ENCODE peak calls at places on chromosomes 2 and 18, in ten cellular contexts. One of them, this sample, is unnamed.

GRCh38 chr2:23713352-23713751 is 213.6 kb downstream of the ATAD2B start:
- DNase-seq in GM23248: no peak
- DNase-seq in right lobe of liver: no peak
- DNase-seq in A549: no peak
- DNase-seq in lower lobe of right lung: no peak
- DNase-seq in aorta: no peak
- DNase-seq in hepatocyte: no peak
- DNase-seq in mucosa of descending colon: no peak
- DNase-seq in GM12865: no peak
- DNase-seq in CD8-positive, alpha-beta memory T cell: no peak
- DNase-seq in this sample: no peak

GRCh38 chr18:11516988-11517630 is 92.3 kb upstream of the SLC35G4 start:
- DNase-seq in aorta: no peak
- DNase-seq in right lobe of liver: no peak
- DNase-seq in GM12865: no peak
- DNase-seq in GM23248: peak; percentile 35
- DNase-seq in mucosa of descending colon: no peak
- DNase-seq in hepatocyte: peak; percentile 17
- DNase-seq in CD8-positive, alpha-beta memory T cell: no peak
- DNase-seq in A549: no peak
- DNase-seq in lower lobe of right lung: no peak
- DNase-seq in this sample: no peak

GRCh38 chr18:77102246-77103040 is 30.1 kb downstream of the MBP start:
- DNase-seq in aorta: no peak
- DNase-seq in mucosa of descending colon: no peak
- DNase-seq in CD8-positive, alpha-beta memory T cell: peak; percentile 71
- DNase-seq in A549: no peak
- DNase-seq in right lobe of liver: no peak
- DNase-seq in GM23248: peak; percentile 87
- DNase-seq in hepatocyte: no peak
- DNase-seq in GM12865: peak; percentile 89
- DNase-seq in lower lobe of right lung: no peak
- DNase-seq in this sample: peak; percentile 72

GRCh38 chr18:58584219-58585127 is 44.4 kb downstream of the ALPK2 start:
- DNase-seq in lower lobe of right lung: no peak
- DNase-seq in A549: peak; percentile 50
- DNase-seq in hepatocyte: no peak
- DNase-seq in aorta: no peak
- DNase-seq in GM23248: peak; percentile 87
- DNase-seq in GM12865: no peak
- DNase-seq in right lobe of liver: no peak
- DNase-seq in CD8-positive, alpha-beta memory T cell: no peak
- DNase-seq in mucosa of descending colon: no peak
- DNase-seq in this sample: no peak

GRCh38 chr2:127045792-127046501 is 61.0 kb downstream of the BIN1 start:
- DNase-seq in aorta: peak; percentile 73
- DNase-seq in right lobe of liver: peak; percentile 18
- DNase-seq in lower lobe of right lung: peak; percentile 42
- DNase-seq in hepatocyte: peak; percentile 4
- DNase-seq in CD8-positive, alpha-beta memory T cell: no peak
- DNase-seq in GM23248: peak; percentile 48
- DNase-seq in GM12865: no peak
- DNase-seq in mucosa of descending colon: peak; percentile 50
- DNase-seq in A549: no peak
- DNase-seq in this sample: no peak

GRCh38 chr2:16656087-16656486 is 9.5 kb downstream of the CYRIA start:
- DNase-seq in aorta: no peak
- DNase-seq in lower lobe of right lung: no peak
- DNase-seq in A549: no peak
- DNase-seq in hepatocyte: no peak
- DNase-seq in GM12865: no peak
- DNase-seq in right lobe of liver: no peak
- DNase-seq in mucosa of descending colon: no peak
- DNase-seq in GM23248: no peak
- DNase-seq in CD8-positive, alpha-beta memory T cell: no peak
- DNase-seq in this sample: no peak

GRCh38 chr18:5542393-5543035 is 1.3 kb downstream of the EPB41L3 start:
- DNase-seq in lower lobe of right lung: peak; percentile 61
- DNase-seq in GM12865: no peak
- DNase-seq in CD8-positive, alpha-beta memory T cell: no peak
- DNase-seq in GM23248: peak; percentile 55
- DNase-seq in A549: no peak
- DNase-seq in mucosa of descending colon: peak; percentile 50
- DNase-seq in aorta: no peak
- DNase-seq in hepatocyte: peak; percentile 23
- DNase-seq in right lobe of liver: peak; percentile 30
- DNase-seq in this sample: no peak

GRCh38 chr18:55422456-55423185 is 165.4 kb downstream of the TCF4 start:
- DNase-seq in aorta: no peak
- DNase-seq in mucosa of descending colon: no peak
- DNase-seq in GM23248: peak; percentile 73
- DNase-seq in right lobe of liver: no peak
- DNase-seq in A549: no peak
- DNase-seq in CD8-positive, alpha-beta memory T cell: no peak
- DNase-seq in lower lobe of right lung: no peak
- DNase-seq in GM12865: peak; percentile 10
- DNase-seq in hepatocyte: no peak
- DNase-seq in this sample: no peak

GRCh38 chr2:11132036-11132671 is 23.1 kb upstream of the SLC66A3 start:
- DNase-seq in GM12865: no peak
- DNase-seq in hepatocyte: no peak
- DNase-seq in mucosa of descending colon: no peak
- DNase-seq in GM23248: no peak
- DNase-seq in aorta: no peak
- DNase-seq in right lobe of liver: no peak
- DNase-seq in CD8-positive, alpha-beta memory T cell: no peak
- DNase-seq in lower lobe of right lung: no peak
- DNase-seq in A549: no peak
- DNase-seq in this sample: no peak

GRCh38 chr2:231174211-231174651 is 24.2 kb upstream of the ARMC9 start:
- DNase-seq in A549: no peak
- DNase-seq in CD8-positive, alpha-beta memory T cell: no peak
- DNase-seq in GM12865: no peak
- DNase-seq in mucosa of descending colon: no peak
- DNase-seq in hepatocyte: no peak
- DNase-seq in lower lobe of right lung: no peak
- DNase-seq in GM23248: no peak
- DNase-seq in right lobe of liver: no peak
- DNase-seq in aorta: no peak
- DNase-seq in this sample: no peak

GRCh38 chr18:24417465-24417864 is 9.0 kb upstream of the IMPACT start:
- DNase-seq in right lobe of liver: no peak
- DNase-seq in mucosa of descending colon: no peak
- DNase-seq in aorta: no peak
- DNase-seq in hepatocyte: no peak
- DNase-seq in lower lobe of right lung: no peak
- DNase-seq in CD8-positive, alpha-beta memory T cell: no peak
- DNase-seq in A549: no peak
- DNase-seq in GM12865: no peak
- DNase-seq in GM23248: no peak
- DNase-seq in this sample: no peak

GRCh38 chr18:54382076-54382475 is 24.4 kb downstream of the C18orf54 start:
- DNase-seq in GM23248: no peak
- DNase-seq in mucosa of descending colon: no peak
- DNase-seq in right lobe of liver: no peak
- DNase-seq in A549: no peak
- DNase-seq in CD8-positive, alpha-beta memory T cell: no peak
- DNase-seq in GM12865: no peak
- DNase-seq in lower lobe of right lung: no peak
- DNase-seq in hepatocyte: no peak
- DNase-seq in aorta: no peak
- DNase-seq in this sample: no peak

GRCh38 chr2:79630060-79630459 is 117.2 kb downstream of the CTNNA2 start:
- DNase-seq in CD8-positive, alpha-beta memory T cell: no peak
- DNase-seq in A549: peak; percentile 77
- DNase-seq in aorta: no peak
- DNase-seq in right lobe of liver: no peak
- DNase-seq in GM12865: no peak
- DNase-seq in hepatocyte: peak; percentile 14
- DNase-seq in lower lobe of right lung: no peak
- DNase-seq in mucosa of descending colon: no peak
- DNase-seq in GM23248: peak; percentile 10
- DNase-seq in this sample: peak; percentile 1

GRCh38 chr2:160794926-160795325 is 301.3 kb upstream of the RBMS1 start:
- DNase-seq in lower lobe of right lung: no peak
- DNase-seq in right lobe of liver: no peak
- DNase-seq in GM12865: no peak
- DNase-seq in aorta: no peak
- DNase-seq in mucosa of descending colon: no peak
- DNase-seq in hepatocyte: no peak
- DNase-seq in GM23248: no peak
- DNase-seq in CD8-positive, alpha-beta memory T cell: no peak
- DNase-seq in A549: no peak
- DNase-seq in this sample: no peak

GRCh38 chr2:219823566-219823965 is 196.1 kb downstream of the SLC4A3 start:
- DNase-seq in hepatocyte: no peak
- DNase-seq in GM23248: no peak
- DNase-seq in CD8-positive, alpha-beta memory T cell: no peak
- DNase-seq in right lobe of liver: no peak
- DNase-seq in lower lobe of right lung: no peak
- DNase-seq in A549: no peak
- DNase-seq in aorta: no peak
- DNase-seq in mucosa of descending colon: no peak
- DNase-seq in GM12865: no peak
- DNase-seq in this sample: no peak

DNA sequence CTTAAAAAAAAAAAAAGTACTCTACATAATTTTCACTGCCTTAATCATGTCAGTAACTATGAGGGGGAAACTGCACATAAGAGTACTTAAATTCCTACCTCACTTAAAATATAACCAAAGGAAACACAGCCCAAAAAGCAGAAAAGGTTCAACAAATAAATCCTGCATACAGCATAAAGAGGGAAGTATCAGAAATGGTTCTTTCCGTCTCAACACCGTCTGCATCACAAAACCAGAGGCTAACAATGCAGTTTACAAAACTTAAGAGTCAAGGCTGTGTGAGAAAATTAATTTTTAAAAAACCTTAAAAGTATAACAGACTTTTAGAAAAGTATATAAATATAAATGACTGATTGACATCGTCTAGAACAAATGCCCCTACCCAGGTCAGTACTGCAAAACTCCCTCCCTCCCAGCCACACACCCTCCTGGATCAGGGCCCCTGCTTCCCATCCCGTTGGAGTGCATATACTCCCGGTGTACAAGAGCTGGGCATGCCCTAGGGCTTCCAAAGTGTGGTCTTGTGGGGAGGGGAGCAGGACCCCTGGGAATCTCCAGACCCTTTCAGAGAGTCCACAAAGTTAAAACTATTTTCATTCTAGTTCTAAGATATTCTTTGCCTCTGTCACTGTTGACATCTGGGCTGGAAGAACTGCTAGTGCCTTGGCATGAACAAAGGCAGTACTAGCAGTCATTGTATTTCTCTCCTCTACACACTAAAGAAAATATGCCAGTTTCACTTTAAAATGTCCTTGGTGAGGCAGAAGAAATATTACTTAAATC is 67.0 kb upstream of the SERTAD2 start:
- DNase-seq in GM12865: no peak
- DNase-seq in right lobe of liver: no peak
- DNase-seq in CD8-positive, alpha-beta memory T cell: no peak
- DNase-seq in A549: no peak
- DNase-seq in hepatocyte: no peak
- DNase-seq in mucosa of descending colon: no peak
- DNase-seq in GM23248: no peak
- DNase-seq in lower lobe of right lung: no peak
- DNase-seq in aorta: no peak
- DNase-seq in this sample: no peak
- H3K4me3 ChIP-seq in GM12865: no peak overlapping the region
- H3K4me3 ChIP-seq in right lobe of liver: no peak overlapping the region
- H3K4me3 ChIP-seq in CD8-positive, alpha-beta memory T cell: no peak overlapping the region
- H3K4me3 ChIP-seq in A549: no peak overlapping the region
- H3K4me3 ChIP-seq in hepatocyte: no peak overlapping the region
- H3K4me3 ChIP-seq in mucosa of descending colon: no peak overlapping the region
- H3K4me3 ChIP-seq in GM23248: peak overlapping the region; percentile 69
- H3K4me3 ChIP-seq in lower lobe of right lung: no peak overlapping the region
- H3K4me3 ChIP-seq in aorta: no peak overlapping the region
- H3K4me3 ChIP-seq in this sample: no peak overlapping the region

GRCh38 chr2:32838949-32839348 is 107.8 kb upstream of the LTBP1 start:
- DNase-seq in GM23248: no peak
- DNase-seq in lower lobe of right lung: no peak
- DNase-seq in CD8-positive, alpha-beta memory T cell: no peak
- DNase-seq in hepatocyte: no peak
- DNase-seq in right lobe of liver: peak; percentile 34
- DNase-seq in mucosa of descending colon: no peak
- DNase-seq in aorta: no peak
- DNase-seq in A549: no peak
- DNase-seq in GM12865: no peak
- DNase-seq in this sample: no peak
- H3K4me3 ChIP-seq in GM23248: no peak overlapping the region
- H3K4me3 ChIP-seq in lower lobe of right lung: no peak overlapping the region
- H3K4me3 ChIP-seq in CD8-positive, alpha-beta memory T cell: no peak overlapping the region
- H3K4me3 ChIP-seq in hepatocyte: no peak overlapping the region
- H3K4me3 ChIP-seq in right lobe of liver: no peak overlapping the region
- H3K4me3 ChIP-seq in mucosa of descending colon: no peak overlapping the region
- H3K4me3 ChIP-seq in aorta: no peak overlapping the region
- H3K4me3 ChIP-seq in A549: no peak overlapping the region
- H3K4me3 ChIP-seq in GM12865: no peak overlapping the region
- H3K4me3 ChIP-seq in this sample: no peak overlapping the region

DNA sequence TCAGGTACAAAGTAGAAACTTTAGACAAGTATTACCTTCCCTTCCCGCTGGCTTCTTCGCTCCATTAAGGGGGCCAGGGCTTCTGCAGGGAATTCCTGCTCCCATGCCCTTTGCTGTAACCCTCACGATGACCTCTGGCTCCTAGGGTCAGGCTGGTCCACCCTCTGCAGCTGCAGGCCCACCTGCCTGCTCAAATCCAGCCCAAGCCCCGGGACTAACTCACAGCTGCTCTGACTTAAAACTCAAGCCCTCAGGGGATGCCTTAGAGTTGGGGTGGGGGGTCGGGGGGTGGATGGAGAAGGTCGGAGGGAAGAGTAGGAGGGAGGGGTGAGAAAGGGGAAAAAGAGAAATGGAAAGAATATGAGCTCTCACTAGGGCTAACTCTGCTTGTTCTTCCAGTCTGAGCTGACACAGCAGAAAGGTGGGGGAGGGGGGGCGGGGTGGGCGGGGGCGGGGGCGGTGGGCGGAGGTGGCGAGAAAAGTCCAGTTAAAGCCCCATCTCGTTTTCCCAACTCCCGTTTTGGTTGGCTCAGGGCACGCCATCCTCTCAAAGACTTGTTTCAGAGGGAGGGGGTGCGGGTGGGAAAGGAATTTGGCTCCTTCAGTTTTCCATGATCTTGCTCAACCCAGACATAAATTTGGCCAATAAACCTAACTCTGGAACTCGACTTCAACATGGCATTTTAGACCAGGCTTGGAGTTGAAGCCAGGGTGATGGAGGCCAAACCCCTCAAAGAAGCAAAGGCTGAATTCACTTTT is 4.7 kb downstream of the IGFBP5 start:
- DNase-seq in right lobe of liver: no peak
- DNase-seq in aorta: peak; percentile 86
- DNase-seq in A549: no peak
- DNase-seq in GM12865: no peak
- DNase-seq in CD8-positive, alpha-beta memory T cell: no peak
- DNase-seq in lower lobe of right lung: no peak
- DNase-seq in hepatocyte: peak; percentile 53
- DNase-seq in GM23248: peak; percentile 63
- DNase-seq in mucosa of descending colon: no peak
- DNase-seq in this sample: no peak
- H3K4me3 ChIP-seq in right lobe of liver: no peak overlapping the region
- H3K4me3 ChIP-seq in aorta: peak overlapping the region; percentile 38
- H3K4me3 ChIP-seq in A549: no peak overlapping the region
- H3K4me3 ChIP-seq in GM12865: no peak overlapping the region
- H3K4me3 ChIP-seq in CD8-positive, alpha-beta memory T cell: no peak overlapping the region
- H3K4me3 ChIP-seq in lower lobe of right lung: peak overlapping the region; percentile 46
- H3K4me3 ChIP-seq in hepatocyte: no peak overlapping the region
- H3K4me3 ChIP-seq in GM23248: peak overlapping the region; percentile 69
- H3K4me3 ChIP-seq in mucosa of descending colon: no peak overlapping the region
- H3K4me3 ChIP-seq in this sample: no peak overlapping the region

GRCh38 chr18:8974696-8975095 is 127.8 kb upstream of the NDUFV2 start:
- DNase-seq in GM12865: no peak
- DNase-seq in mucosa of descending colon: no peak
- DNase-seq in CD8-positive, alpha-beta memory T cell: no peak
- DNase-seq in A549: no peak
- DNase-seq in aorta: no peak
- DNase-seq in right lobe of liver: no peak
- DNase-seq in lower lobe of right lung: no peak
- DNase-seq in GM23248: no peak
- DNase-seq in hepatocyte: no peak
- DNase-seq in this sample: no peak
- H3K4me3 ChIP-seq in GM12865: no peak overlapping the region
- H3K4me3 ChIP-seq in mucosa of descending colon: no peak overlapping the region
- H3K4me3 ChIP-seq in CD8-positive, alpha-beta memory T cell: no peak overlapping the region
- H3K4me3 ChIP-seq in A549: no peak overlapping the region
- H3K4me3 ChIP-seq in aorta: no peak overlapping the region
- H3K4me3 ChIP-seq in right lobe of liver: no peak overlapping the region
- H3K4me3 ChIP-seq in lower lobe of right lung: no peak overlapping the region
- H3K4me3 ChIP-seq in GM23248: no peak overlapping the region
- H3K4me3 ChIP-seq in hepatocyte: no peak overlapping the region
- H3K4me3 ChIP-seq in this sample: no peak overlapping the region

This sample was measured in Jurkat, Clone E6-1.